ENCODE peak calls at places on chromosomes 12 and 14, in five cellular contexts. Z is AG20443, V is mucosa of gallbladder, B is hippocampal formation, G is posterior vena cava. K is an unnamed sample.

GRCh38 chr12:120669055-120669828 is 17.7 kb upstream of the MLEC start:
- DNase-seq in Z (peak; percentile 80), G (no peak), B (no peak), V (peak; percentile 48), K (no peak)

GRCh38 chr14:81143793-81144192 is 77.0 kb downstream of the GTF2A1 start:
- DNase-seq in B (no peak), V (no peak), G (no peak), Z (no peak), K (no peak)

GRCh38 chr12:30023186-30023585 is 239.4 kb upstream of the TMTC1 start:
- DNase-seq in V (no peak), G (no peak), Z (no peak), B (no peak), K (no peak)

GRCh38 chr12:106091421-106091820 is 47.3 kb downstream of the NUAK1 start:
- DNase-seq in B (no peak), G (no peak), V (no peak), Z (no peak), K (no peak)

GRCh38 chr12:15633201-15633600 is 156.0 kb downstream of the EPS8 start:
- DNase-seq in G (no peak), V (no peak), Z (no peak), B (no peak), K (no peak)

GRCh38 chr14:86961106-86961716 is 1031.8 kb downstream of the GALC start:
- DNase-seq in B (no peak), Z (no peak), V (no peak), G (no peak), K (peak; percentile 61)

GRCh38 chr14:21978184-21978998 is 304.8 kb upstream of the OR4E1 start:
- DNase-seq in B (no peak), V (peak; percentile 14), Z (no peak), G (peak; percentile 82), K (peak; percentile 44)

GRCh38 chr14:98292191-98292590 is 979.8 kb downstream of the BCL11B start:
- DNase-seq in V (no peak), Z (no peak), G (no peak), B (no peak), K (no peak)

GRCh38 chr14:102951034-102951433 is 28.6 kb downstream of the AMN start:
- DNase-seq in Z (no peak), B (peak; percentile 86), G (no peak), V (no peak), K (no peak)

GRCh38 chr12:442235-442884 is 17.4 kb upstream of the B4GALNT3 start:
- DNase-seq in Z (peak; percentile 74), G (no peak), B (peak; percentile 47), V (peak; percentile 60), K (peak; percentile 55)

GRCh38 chr12:23810327-23810902 is 139.1 kb downstream of the SOX5 start:
- DNase-seq in G (no peak), B (no peak), Z (no peak), V (no peak), K (no peak)

GRCh38 chr14:67166450-67166853 is 22.8 kb upstream of the GARIN2 start:
- DNase-seq in Z (peak; percentile 47), V (peak; percentile 21), B (peak; percentile 14), G (no peak), K (peak; percentile 63)

GRCh38 chr12:109537136-109537535 is 36.2 kb downstream of the MMAB start:
- DNase-seq in Z (no peak), V (no peak), G (no peak), B (no peak), K (no peak)

GRCh38 chr14:75132374-75133086 is 5.7 kb upstream of the NEK9 start:
- DNase-seq in G (no peak), Z (peak; percentile 56), B (peak; percentile 34), V (peak; percentile 78), K (peak; percentile 82)

GRCh38 chr12:127722651-127723050 is 544.3 kb upstream of the TMEM132C start:
- DNase-seq in G (no peak), V (no peak), B (no peak), Z (no peak), K (no peak)

GRCh38 chr14:97499790-97500481 is 702.8 kb downstream of the VRK1 start:
- DNase-seq in G (no peak), V (no peak), B (no peak), Z (no peak), K (no peak)

GRCh38 chr14:103157969-103158368 is 34.7 kb downstream of the TNFAIP2 start:
- DNase-seq in G (no peak), B (no peak), Z (no peak), V (no peak), K (no peak)

GRCh38 chr12:10196210-10196609 is 16.5 kb upstream of the GABARAPL1 start:
- DNase-seq in V (no peak), G (no peak), Z (no peak), B (no peak), K (no peak)

GRCh38 chr14:100590726-100591452 is 3.7 kb upstream of the BEGAIN start:
- DNase-seq in G (peak; percentile 67), Z (no peak), V (no peak), B (no peak), K (no peak)

GRCh38 chr12:116015525-116015924 is 262.0 kb downstream of the MED13L start:
- DNase-seq in B (no peak), V (no peak), G (no peak), Z (peak; percentile 55), K (peak; percentile 42)

GRCh38 chr14:73771848-73772705 is 57.9 kb upstream of the PNMA1 start:
- DNase-seq in V (peak; percentile 71), B (no peak), G (peak; percentile 78), Z (no peak), K (no peak)

GRCh38 chr12:60042835-60043234 is 447.0 kb downstream of the SLC16A7 start:
- DNase-seq in Z (no peak), B (no peak), V (no peak), G (no peak), K (no peak)

GRCh38 chr14:78164226-78164853 is 5.8 kb upstream of the NRXN3 start:
- DNase-seq in Z (no peak), G (no peak), B (no peak), V (no peak), K (no peak)

GRCh38 chr14:49464885-49465284 is 121.3 kb downstream of the RPS29 start:
- DNase-seq in G (no peak), Z (no peak), B (no peak), V (no peak), K (peak; percentile 8)

GRCh38 chr14:101962503-101962874 is 1.9 kb upstream of the DYNC1H1 start:
- DNase-seq in G (peak; percentile 70), V (no peak), B (no peak), Z (peak; percentile 63), K (peak; percentile 63)

GRCh38 chr14:74898083-74898482 is 16.4 kb downstream of the DLST start:
- DNase-seq in G (no peak), V (no peak), B (no peak), Z (no peak), K (no peak)

GRCh38 chr12:101299931-101300330 is 20.0 kb downstream of the UTP20 start:
- DNase-seq in B (no peak), Z (no peak), V (no peak), G (no peak), K (no peak)

GRCh38 chr12:69904761-69905160 is 79.7 kb downstream of the MYRFL start:
- DNase-seq in G (no peak), Z (peak; percentile 73), V (no peak), B (no peak), K (no peak)

GRCh38 chr12:130041983-130042812 is 120.1 kb upstream of the FZD10 start:
- DNase-seq in G (peak; percentile 88), B (peak; percentile 63), V (peak; percentile 34), Z (peak; percentile 24), K (no peak)

GRCh38 chr12:122888232-122888752 is 7.6 kb downstream of the VPS37B start:
- DNase-seq in G (no peak), Z (no peak), V (peak; percentile 86), B (no peak), K (no peak)

GRCh38 chr12:95601626-95602025 is 50.4 kb upstream of the USP44 start:
- DNase-seq in G (no peak), Z (peak; percentile 52), B (no peak), V (no peak), K (no peak)

GRCh38 chr14:104976198-104977007 is 1.8 kb downstream of the AHNAK2 start:
- DNase-seq in B (peak; percentile 71), G (peak; percentile 96), Z (peak; percentile 75), V (peak; percentile 85), K (peak; percentile 81)

GRCh38 chr12:6215120-6215807 is 15.1 kb downstream of the CD9 start:
- DNase-seq in G (no peak), V (no peak), B (no peak), Z (no peak), K (no peak)

K was measured in RKO.